ENCODE peak calls at places on chromosomes 7 and 10, in four cellular contexts. I is transverse colon, X is kidney, K is endothelial cell of umbilical vein. F is an unnamed sample.

GRCh38 chr7:97104719-97105129 is 12.8 kb upstream of the SDHAF3 start:
- DNase-seq in I (peak), X (peak), K (peak), F (peak)

GRCh38 chr7:115546790-115547189 is 483.8 kb downstream of the TFEC start:
- DNase-seq in I (no peak), X (no peak), K (no peak), F (no peak)

GRCh38 chr7:92987095-92987494 is 130.7 kb downstream of the SAMD9 start:
- DNase-seq in I (no peak), X (no peak), K (no peak), F (no peak)

GRCh38 chr10:124621637-124622036 is 122.5 kb downstream of the FAM53B start:
- DNase-seq in I (no peak), X (no peak), K (no peak), F (no peak)

GRCh38 chr7:1520574-1521234 is 9.8 kb upstream of the MAFK start:
- DNase-seq in I (no peak), X (no peak), K (peak), F (no peak)

GRCh38 chr10:323651-324293 is 188.5 kb downstream of the ZMYND11 start:
- DNase-seq in I (peak), X (peak), K (peak), F (no peak)

GRCh38 chr10:72084094-72084459 is 4.3 kb downstream of the SPOCK2 start:
- DNase-seq in I (no peak), X (no peak), K (no peak), F (no peak)

GRCh38 chr7:50653116-50653854 is 88.1 kb upstream of the DDC start:
- DNase-seq in I (peak), X (no peak), K (no peak), F (no peak)

GRCh38 chr7:142001163-142001874 is 5.6 kb downstream of the MGAM start:
- DNase-seq in I (peak), X (no peak), K (no peak), F (no peak)

DNA sequence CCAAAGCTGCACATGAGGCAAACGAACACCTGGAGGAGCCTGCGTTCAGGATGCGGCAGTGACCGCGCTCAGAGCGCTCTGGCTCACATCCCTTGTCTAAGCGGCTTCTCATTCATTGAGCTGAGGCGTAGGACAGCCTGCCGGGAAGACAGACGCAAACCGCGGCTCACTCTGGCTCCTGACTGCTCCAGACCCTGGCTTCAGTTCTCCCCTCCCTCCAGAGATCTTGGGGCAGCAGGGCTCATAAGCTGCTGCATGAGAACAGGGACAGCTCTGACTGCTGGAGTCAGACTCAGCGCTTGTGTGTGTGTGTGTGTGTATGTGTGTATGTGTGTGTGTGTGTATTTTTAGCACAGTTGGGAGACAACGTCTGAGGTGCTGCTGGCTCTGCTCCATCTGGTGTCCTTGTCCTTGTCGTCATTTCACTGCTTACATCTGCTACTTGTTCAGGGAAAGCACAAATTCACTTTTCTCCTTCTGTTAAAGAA is 15.8 kb upstream of the LYZL2 start:
- DNase-seq in I (no peak), X (no peak), K (peak), F (no peak)
- TF ChIP-seq CTCF in I (no peak), X (no peak), K (no peak), F (no peak)

DNA sequence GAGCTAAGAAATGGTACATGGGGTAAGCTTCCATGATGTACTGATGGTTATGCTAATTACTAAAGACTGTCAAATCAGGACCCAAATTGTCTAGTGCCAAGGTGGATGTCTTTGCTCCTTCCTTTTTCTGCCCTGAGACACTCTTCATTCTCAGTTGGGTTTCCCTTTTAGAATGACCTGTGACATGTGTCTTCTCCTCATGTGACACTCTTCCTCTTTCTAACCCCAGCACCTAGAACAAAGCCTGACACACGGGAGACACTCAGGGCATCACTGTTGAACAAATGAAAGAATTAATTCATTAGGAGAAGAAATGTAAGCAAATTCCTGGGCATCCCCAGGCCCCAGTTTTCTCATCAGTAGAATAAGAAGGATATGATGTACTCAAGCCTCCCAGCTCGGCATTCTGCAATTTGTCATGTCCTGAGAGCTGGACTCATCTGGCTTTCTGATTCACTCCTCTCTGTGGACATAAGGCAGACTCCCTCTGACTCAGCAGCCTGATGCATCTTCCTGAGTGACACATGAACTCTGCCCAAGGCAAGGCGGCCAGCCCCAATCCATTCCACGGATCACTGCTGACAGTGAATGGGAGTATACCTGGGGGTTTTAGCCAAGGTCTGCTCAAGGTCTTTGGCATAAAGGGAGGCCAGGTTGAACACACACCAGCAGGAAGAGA is 473.8 kb downstream of the KCNMA1 start:
- DNase-seq in I (peak), X (no peak), K (peak), F (peak)
- TF ChIP-seq CTCF in I (no peak), X (no peak), K (no peak), F (no peak)

GRCh38 chr10:86523348-86523747 is 1.8 kb upstream of the WAPL start:
- DNase-seq in I (no peak), X (no peak), K (no peak), F (no peak)
- TF ChIP-seq CTCF in I (no peak), X (peak), K (no peak), F (no peak)

GRCh38 chr10:119423911-119424590 is 118.5 kb downstream of the RGS10 start:
- DNase-seq in I (no peak), X (no peak), K (no peak), F (no peak)
- TF ChIP-seq CTCF in I (no peak), X (no peak), K (no peak), F (no peak)

GRCh38 chr10:48507494-48507893 is 97.4 kb downstream of the ARHGAP22 start:
- DNase-seq in I (no peak), X (no peak), K (no peak), F (no peak)

GRCh38 chr10:48505394-48506112 is 99.3 kb downstream of the ARHGAP22 start:
- DNase-seq in I (no peak), X (peak), K (no peak), F (no peak)

GRCh38 chr10:48504141-48504885 is 100.6 kb downstream of the ARHGAP22 start:
- DNase-seq in I (no peak), X (peak), K (no peak), F (no peak)

GRCh38 chr10:48507933-48508830 is 96.7 kb downstream of the ARHGAP22 start:
- DNase-seq in I (no peak), X (no peak), K (peak), F (no peak)

GRCh38 chr10:48506147-48506917 is 98.5 kb downstream of the ARHGAP22 start:
- DNase-seq in I (no peak), X (no peak), K (peak), F (no peak)
- TF ChIP-seq CTCF in I (no peak), X (peak), K (peak), F (no peak)

GRCh38 chr7:102125127-102125561 is 161.5 kb upstream of the SH2B2 start:
- DNase-seq in I (peak), X (peak), K (peak), F (no peak)
- TF ChIP-seq CTCF in I (no peak), X (no peak), K (no peak), F (no peak)

GRCh38 chr10:132303361-132304115 is 4.2 kb downstream of the STK32C start:
- DNase-seq in I (no peak), X (no peak), K (no peak), F (no peak)

GRCh38 chr10:132302421-132302820 is 5.3 kb downstream of the STK32C start:
- DNase-seq in I (no peak), X (no peak), K (no peak), F (no peak)

GRCh38 chr10:132302911-132303310 is 4.8 kb downstream of the STK32C start:
- DNase-seq in I (no peak), X (no peak), K (no peak), F (no peak)

GRCh38 chr10:132300582-132300981 is 7.2 kb downstream of the STK32C start:
- DNase-seq in I (no peak), X (no peak), K (no peak), F (no peak)

DNA sequence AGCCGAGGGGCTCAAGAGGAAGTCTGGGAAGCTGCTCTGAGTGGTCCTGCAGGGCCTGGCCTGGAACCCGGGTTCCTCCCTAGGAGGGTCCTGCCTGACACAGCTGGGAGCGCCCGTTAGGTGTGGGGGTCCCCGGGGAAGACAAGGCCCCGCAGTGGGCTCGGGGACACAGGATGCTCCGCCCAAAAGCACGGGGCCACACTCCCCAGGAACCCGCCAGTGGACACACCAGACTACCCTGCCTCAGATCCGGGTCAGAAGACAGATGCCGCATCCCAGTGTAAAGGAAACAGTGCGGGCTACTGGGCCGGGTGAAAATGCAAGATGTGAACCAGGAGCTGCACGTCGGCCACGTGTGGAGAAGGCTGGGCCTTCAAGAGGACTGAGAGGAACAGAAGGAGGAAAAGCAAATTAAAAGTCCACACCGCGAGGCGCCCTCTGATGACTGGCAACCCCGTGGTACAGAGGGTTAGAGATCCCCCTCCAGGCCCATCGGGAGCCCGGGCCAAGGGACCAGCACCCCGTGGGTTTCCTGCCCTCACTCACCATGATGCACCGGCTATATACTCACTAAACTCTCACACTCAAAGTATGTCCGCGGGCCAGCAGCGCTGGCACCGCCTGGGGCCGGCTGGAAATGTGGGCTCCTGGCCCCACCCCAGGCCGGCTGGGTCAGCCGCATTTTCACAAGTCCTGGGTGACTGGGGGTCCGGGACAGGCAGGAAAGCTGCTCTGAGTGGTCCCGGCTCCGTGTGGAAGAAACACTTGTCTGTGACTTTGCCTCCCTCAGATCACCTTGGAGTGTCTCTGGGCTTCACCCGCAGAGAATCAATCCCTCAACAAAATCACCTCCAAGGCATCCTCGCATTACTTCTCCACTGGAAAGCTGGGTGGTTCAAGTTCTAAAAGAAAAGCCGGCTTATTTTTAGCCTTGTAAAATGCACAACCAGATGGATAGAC is 6.1 kb downstream of the STK32C start:
- DNase-seq in I (no peak), X (no peak), K (no peak), F (no peak)
- TF ChIP-seq CTCF in I (no peak), X (no peak), K (no peak), F (no peak)